ENCODE peak calls at places on chromosomes 16 and 17, in ten cellular contexts. L is effector memory CD4-positive, alpha-beta T cell; U is left colon; W is GM12892; Y is tibial artery; O is mucosa of gallbladder; X is activated T-cell treated with anti-CD3 and anti-CD28 coated beads, Interleukin-2, amount 50 U/mL, for 4 hours; V is WTC11; Z is fibroblast of the aortic adventitia; G is GM04504. C is an unnamed sample.
A peak's percentile ranks its signal among the peaks of the same experiment; 100 is the strongest.

GRCh38 chr16:1105888-1106620 is 10.0 kb upstream of the C1QTNF8 start:
- DNase-seq in L (no peak), U (peak; percentile 74), W (peak; percentile 69), Y (peak; percentile 38), O (peak; percentile 65), X (peak; percentile 42), V (peak; percentile 86), Z (peak; percentile 34), G (peak; percentile 16), C (peak; percentile 53)

GRCh38 chr17:75601057-75601987 is 13.7 kb downstream of the MYO15B start:
- DNase-seq in L (peak; percentile 38), U (peak; percentile 87), W (peak; percentile 73), Y (peak; percentile 39), O (peak; percentile 65), X (peak; percentile 50), V (peak; percentile 94), Z (peak; percentile 13), G (no peak), C (peak; percentile 99)

GRCh38 chr16:77406680-77407079 is 28.2 kb downstream of the ADAMTS18 start:
- DNase-seq in L (no peak), U (no peak), W (no peak), Y (no peak), O (no peak), X (no peak), V (no peak), Z (no peak), G (no peak), C (peak; percentile 4)

GRCh38 chr17:56098746-56099145 is 54.5 kb upstream of the ANKFN1 start:
- DNase-seq in L (no peak), U (no peak), W (no peak), Y (no peak), O (no peak), X (no peak), V (no peak), Z (no peak), G (no peak), C (no peak)

GRCh38 chr17:33115351-33115750 is 123.7 kb downstream of the SPACA3 start:
- DNase-seq in L (no peak), U (no peak), W (no peak), Y (no peak), O (no peak), X (no peak), V (no peak), Z (no peak), G (no peak), C (no peak)

GRCh38 chr17:17694229-17695081 is 13.2 kb downstream of the RAI1 start:
- DNase-seq in L (peak; percentile 64), U (peak; percentile 79), W (peak; percentile 75), Y (peak; percentile 77), O (peak; percentile 59), X (peak; percentile 68), V (peak; percentile 70), Z (peak; percentile 55), G (no peak), C (peak; percentile 73)

GRCh38 chr16:59758848-59759247 is 1024.7 kb upstream of the GOT2 start:
- DNase-seq in L (no peak), U (no peak), W (no peak), Y (no peak), O (no peak), X (no peak), V (no peak), Z (no peak), G (no peak), C (no peak)

GRCh38 chr16:78303946-78304345 is 204.5 kb downstream of the WWOX start:
- DNase-seq in L (no peak), U (no peak), W (no peak), Y (peak; percentile 23), O (no peak), X (no peak), V (no peak), Z (no peak), G (no peak), C (no peak)

GRCh38 chr17:45648642-45649041 is 135.5 kb upstream of the CRHR1 start:
- DNase-seq in L (no peak), U (no peak), W (no peak), Y (no peak), O (no peak), X (no peak), V (peak; percentile 80), Z (no peak), G (no peak), C (no peak)

GRCh38 chr17:17780941-17781590 is 55.7 kb downstream of the SREBF1 start:
- DNase-seq in L (no peak), U (no peak), W (no peak), Y (no peak), O (no peak), X (no peak), V (peak; percentile 71), Z (peak; percentile 32), G (no peak), C (peak; percentile 55)

GRCh38 chr17:78538033-78538776 is 39.0 kb downstream of the DNAH17 start:
- DNase-seq in L (no peak), U (no peak), W (no peak), Y (no peak), O (no peak), X (no peak), V (no peak), Z (no peak), G (no peak), C (peak; percentile 84)